ENCODE peak calls at places on chromosomes 6 and 20, in nine cellular contexts. One of them, this sample, is unnamed.

GRCh38 chr6:157898169-157898568 is 75.1 kb downstream of the SNX9 start:
- DNase-seq in endodermal cell: no peak
- DNase-seq in Panc1: no peak
- DNase-seq in adipocyte: no peak
- DNase-seq in transverse colon: no peak
- DNase-seq in neuronal stem cell: no peak
- DNase-seq in cardiac muscle cell: no peak
- DNase-seq in CD8-positive, alpha-beta memory T cell: peak; percentile 54
- DNase-seq in SK-N-SH: no peak
- DNase-seq in this sample: no peak

GRCh38 chr20:1313236-1313964 is 15.5 kb downstream of the SDCBP2 start:
- DNase-seq in Panc1: peak; percentile 35
- DNase-seq in SK-N-SH: peak; percentile 93
- DNase-seq in CD8-positive, alpha-beta memory T cell: peak; percentile 63
- DNase-seq in endodermal cell: peak; percentile 91
- DNase-seq in transverse colon: peak; percentile 73
- DNase-seq in adipocyte: peak; percentile 93
- DNase-seq in cardiac muscle cell: peak; percentile 83
- DNase-seq in neuronal stem cell: peak; percentile 81
- DNase-seq in this sample: no peak

GRCh38 chr20:2103454-2104153 is 2.0 kb downstream of the STK35 start:
- DNase-seq in SK-N-SH: peak; percentile 44
- DNase-seq in transverse colon: no peak
- DNase-seq in neuronal stem cell: no peak
- DNase-seq in endodermal cell: no peak
- DNase-seq in adipocyte: peak; percentile 45
- DNase-seq in CD8-positive, alpha-beta memory T cell: no peak
- DNase-seq in Panc1: no peak
- DNase-seq in cardiac muscle cell: peak; percentile 22
- DNase-seq in this sample: no peak

GRCh38 chr6:3885262-3886036 is 36.3 kb downstream of the FAM50B start:
- DNase-seq in cardiac muscle cell: peak; percentile 33
- DNase-seq in neuronal stem cell: no peak
- DNase-seq in endodermal cell: peak; percentile 78
- DNase-seq in transverse colon: no peak
- DNase-seq in CD8-positive, alpha-beta memory T cell: no peak
- DNase-seq in SK-N-SH: no peak
- DNase-seq in adipocyte: no peak
- DNase-seq in Panc1: no peak
- DNase-seq in this sample: no peak

GRCh38 chr6:148455674-148456559 is 113.3 kb downstream of the SASH1 start:
- DNase-seq in Panc1: no peak
- DNase-seq in endodermal cell: peak; percentile 38
- DNase-seq in SK-N-SH: no peak
- DNase-seq in cardiac muscle cell: no peak
- DNase-seq in adipocyte: no peak
- DNase-seq in CD8-positive, alpha-beta memory T cell: no peak
- DNase-seq in neuronal stem cell: no peak
- DNase-seq in transverse colon: no peak
- DNase-seq in this sample: no peak

GRCh38 chr6:93962566-93962965 is 543.2 kb upstream of the EPHA7 start:
- DNase-seq in transverse colon: no peak
- DNase-seq in cardiac muscle cell: no peak
- DNase-seq in CD8-positive, alpha-beta memory T cell: no peak
- DNase-seq in endodermal cell: peak; percentile 51
- DNase-seq in Panc1: no peak
- DNase-seq in neuronal stem cell: no peak
- DNase-seq in SK-N-SH: no peak
- DNase-seq in adipocyte: no peak
- DNase-seq in this sample: no peak

GRCh38 chr6:44388135-44388487 is 605 bp downstream of the CDC5L start:
- DNase-seq in endodermal cell: no peak
- DNase-seq in neuronal stem cell: no peak
- DNase-seq in transverse colon: peak; percentile 13
- DNase-seq in adipocyte: no peak
- DNase-seq in SK-N-SH: peak; percentile 36
- DNase-seq in CD8-positive, alpha-beta memory T cell: no peak
- DNase-seq in Panc1: no peak
- DNase-seq in cardiac muscle cell: no peak
- DNase-seq in this sample: no peak

GRCh38 chr20:692044-692443 is 16.4 kb upstream of the SCRT2 start:
- DNase-seq in neuronal stem cell: no peak
- DNase-seq in transverse colon: no peak
- DNase-seq in adipocyte: no peak
- DNase-seq in Panc1: no peak
- DNase-seq in cardiac muscle cell: no peak
- DNase-seq in SK-N-SH: no peak
- DNase-seq in endodermal cell: no peak
- DNase-seq in CD8-positive, alpha-beta memory T cell: no peak
- DNase-seq in this sample: peak; percentile 4

GRCh38 chr6:16717275-16717942 is 43.9 kb downstream of the ATXN1 start:
- DNase-seq in adipocyte: no peak
- DNase-seq in transverse colon: no peak
- DNase-seq in CD8-positive, alpha-beta memory T cell: no peak
- DNase-seq in SK-N-SH: no peak
- DNase-seq in Panc1: no peak
- DNase-seq in neuronal stem cell: no peak
- DNase-seq in cardiac muscle cell: no peak
- DNase-seq in endodermal cell: no peak
- DNase-seq in this sample: no peak

GRCh38 chr6:116015983-116016382 is 44.7 kb downstream of the FRK start:
- DNase-seq in cardiac muscle cell: no peak
- DNase-seq in transverse colon: peak; percentile 46
- DNase-seq in neuronal stem cell: no peak
- DNase-seq in adipocyte: no peak
- DNase-seq in endodermal cell: no peak
- DNase-seq in SK-N-SH: no peak
- DNase-seq in CD8-positive, alpha-beta memory T cell: no peak
- DNase-seq in Panc1: no peak
- DNase-seq in this sample: no peak

GRCh38 chr6:6105472-6106036 is 98.8 kb upstream of the NRN1 start:
- DNase-seq in neuronal stem cell: no peak
- DNase-seq in endodermal cell: peak; percentile 84
- DNase-seq in CD8-positive, alpha-beta memory T cell: no peak
- DNase-seq in adipocyte: no peak
- DNase-seq in SK-N-SH: no peak
- DNase-seq in cardiac muscle cell: no peak
- DNase-seq in transverse colon: no peak
- DNase-seq in Panc1: peak; percentile 2
- DNase-seq in this sample: no peak

GRCh38 chr20:60402209-60403058 is 444.2 kb downstream of the CDH26 start:
- DNase-seq in SK-N-SH: no peak
- DNase-seq in neuronal stem cell: no peak
- DNase-seq in CD8-positive, alpha-beta memory T cell: no peak
- DNase-seq in cardiac muscle cell: no peak
- DNase-seq in transverse colon: no peak
- DNase-seq in adipocyte: no peak
- DNase-seq in endodermal cell: no peak
- DNase-seq in Panc1: no peak
- DNase-seq in this sample: no peak
- H3K9me3 ChIP-seq in SK-N-SH: no peaks in the 10 kb centered on the region
- H3K9me3 ChIP-seq in neuronal stem cell: peaks cover 4% of the 10 kb centered on the region
- H3K9me3 ChIP-seq in CD8-positive, alpha-beta memory T cell: no peaks in the 10 kb centered on the region
- H3K9me3 ChIP-seq in cardiac muscle cell: no peaks in the 10 kb centered on the region
- H3K9me3 ChIP-seq in transverse colon: no peaks in the 10 kb centered on the region
- H3K9me3 ChIP-seq in adipocyte: peaks cover 7% of the 10 kb centered on the region
- H3K9me3 ChIP-seq in endodermal cell: peaks cover 11% of the 10 kb centered on the region
- H3K9me3 ChIP-seq in Panc1: no peaks in the 10 kb centered on the region
- H3K9me3 ChIP-seq in this sample: no peaks in the 10 kb centered on the region

DNA sequence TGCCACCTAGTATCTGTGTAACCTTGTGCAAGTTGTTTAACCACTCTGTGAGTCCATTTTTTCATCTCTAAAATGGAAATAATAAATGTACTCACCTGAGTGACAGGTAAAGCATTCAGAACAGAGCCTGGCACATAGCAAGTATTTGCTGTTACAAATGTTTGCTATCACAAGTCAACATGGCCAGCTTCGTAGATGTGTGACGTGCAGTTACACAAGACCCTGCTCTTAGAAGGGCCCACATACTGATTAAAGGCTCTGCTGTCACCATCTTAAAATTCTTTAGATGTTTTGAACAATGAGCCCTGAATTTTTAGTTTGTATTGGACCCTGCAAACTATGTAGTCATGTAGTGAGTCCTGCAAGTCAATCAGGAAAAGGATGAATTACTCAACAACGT is 40.4 kb upstream of the KIAA1586 start:
- DNase-seq in SK-N-SH: no peak
- DNase-seq in neuronal stem cell: no peak
- DNase-seq in endodermal cell: no peak
- DNase-seq in CD8-positive, alpha-beta memory T cell: no peak
- DNase-seq in adipocyte: no peak
- DNase-seq in cardiac muscle cell: no peak
- DNase-seq in transverse colon: no peak
- DNase-seq in Panc1: no peak
- DNase-seq in this sample: no peak
- H3K9me3 ChIP-seq in SK-N-SH: no peaks in the 10 kb centered on the region
- H3K9me3 ChIP-seq in neuronal stem cell: no peaks in the 10 kb centered on the region
- H3K9me3 ChIP-seq in endodermal cell: no peaks in the 10 kb centered on the region
- H3K9me3 ChIP-seq in CD8-positive, alpha-beta memory T cell: no peaks in the 10 kb centered on the region
- H3K9me3 ChIP-seq in adipocyte: no peaks in the 10 kb centered on the region
- H3K9me3 ChIP-seq in cardiac muscle cell: no peaks in the 10 kb centered on the region
- H3K9me3 ChIP-seq in transverse colon: no peaks in the 10 kb centered on the region
- H3K9me3 ChIP-seq in Panc1: no peaks in the 10 kb centered on the region
- H3K9me3 ChIP-seq in this sample: no peaks in the 10 kb centered on the region

DNA sequence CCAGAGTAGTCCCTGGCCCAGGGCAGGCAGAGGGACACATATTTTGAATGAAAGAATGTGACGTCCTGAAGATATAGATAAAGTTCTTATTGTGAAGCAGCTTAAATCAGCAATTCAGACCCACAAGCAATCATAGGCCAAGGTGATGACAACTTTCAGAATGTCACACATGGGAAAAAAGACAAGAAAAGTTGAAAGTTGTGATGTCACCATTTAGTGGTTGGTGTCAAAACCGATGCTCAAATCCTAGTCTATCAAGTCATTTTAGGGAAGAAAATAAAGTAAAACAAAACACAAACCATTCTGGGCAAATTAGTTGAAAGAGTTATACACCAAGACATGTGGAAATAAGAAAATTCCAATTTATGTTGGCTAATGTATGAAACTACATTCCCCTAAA is 710.8 kb downstream of the DOK5 start:
- DNase-seq in CD8-positive, alpha-beta memory T cell: no peak
- DNase-seq in transverse colon: no peak
- DNase-seq in neuronal stem cell: no peak
- DNase-seq in Panc1: no peak
- DNase-seq in adipocyte: no peak
- DNase-seq in cardiac muscle cell: no peak
- DNase-seq in endodermal cell: no peak
- DNase-seq in SK-N-SH: no peak
- DNase-seq in this sample: no peak
- H3K9me3 ChIP-seq in CD8-positive, alpha-beta memory T cell: no peaks in the 10 kb centered on the region
- H3K9me3 ChIP-seq in transverse colon: no peaks in the 10 kb centered on the region
- H3K9me3 ChIP-seq in neuronal stem cell: no peaks in the 10 kb centered on the region
- H3K9me3 ChIP-seq in Panc1: no peaks in the 10 kb centered on the region
- H3K9me3 ChIP-seq in adipocyte: peaks cover under 1% of the 10 kb centered on the region
- H3K9me3 ChIP-seq in cardiac muscle cell: no peaks in the 10 kb centered on the region
- H3K9me3 ChIP-seq in endodermal cell: peaks cover 24% of the 10 kb centered on the region
- H3K9me3 ChIP-seq in SK-N-SH: no peaks in the 10 kb centered on the region
- H3K9me3 ChIP-seq in this sample: no peaks in the 10 kb centered on the region

GRCh38 chr20:24582373-24583168 is 113.1 kb downstream of the SYNDIG1 start:
- DNase-seq in CD8-positive, alpha-beta memory T cell: no peak
- DNase-seq in endodermal cell: no peak
- DNase-seq in SK-N-SH: no peak
- DNase-seq in adipocyte: no peak
- DNase-seq in cardiac muscle cell: no peak
- DNase-seq in Panc1: no peak
- DNase-seq in transverse colon: no peak
- DNase-seq in neuronal stem cell: no peak
- DNase-seq in this sample: no peak

GRCh38 chr20:24584078-24584477 is 114.6 kb downstream of the SYNDIG1 start:
- DNase-seq in Panc1: no peak
- DNase-seq in neuronal stem cell: no peak
- DNase-seq in transverse colon: no peak
- DNase-seq in endodermal cell: no peak
- DNase-seq in SK-N-SH: no peak
- DNase-seq in adipocyte: no peak
- DNase-seq in CD8-positive, alpha-beta memory T cell: no peak
- DNase-seq in cardiac muscle cell: no peak
- DNase-seq in this sample: no peak

GRCh38 chr20:24581443-24582170 is 112.2 kb downstream of the SYNDIG1 start:
- DNase-seq in adipocyte: no peak
- DNase-seq in cardiac muscle cell: no peak
- DNase-seq in neuronal stem cell: no peak
- DNase-seq in Panc1: no peak
- DNase-seq in transverse colon: no peak
- DNase-seq in endodermal cell: no peak
- DNase-seq in SK-N-SH: no peak
- DNase-seq in CD8-positive, alpha-beta memory T cell: no peak
- DNase-seq in this sample: no peak

GRCh38 chr20:24584538-24585356 is 115.3 kb downstream of the SYNDIG1 start:
- DNase-seq in adipocyte: peak; percentile 13
- DNase-seq in SK-N-SH: no peak
- DNase-seq in Panc1: no peak
- DNase-seq in CD8-positive, alpha-beta memory T cell: no peak
- DNase-seq in neuronal stem cell: no peak
- DNase-seq in cardiac muscle cell: no peak
- DNase-seq in transverse colon: no peak
- DNase-seq in endodermal cell: no peak
- DNase-seq in this sample: no peak

GRCh38 chr20:24583169-24583792 is 113.9 kb downstream of the SYNDIG1 start:
- DNase-seq in endodermal cell: no peak
- DNase-seq in CD8-positive, alpha-beta memory T cell: no peak
- DNase-seq in neuronal stem cell: no peak
- DNase-seq in adipocyte: no peak
- DNase-seq in cardiac muscle cell: no peak
- DNase-seq in transverse colon: no peak
- DNase-seq in Panc1: no peak
- DNase-seq in SK-N-SH: no peak
- DNase-seq in this sample: no peak
- H3K9me3 ChIP-seq in endodermal cell: no peaks in the 10 kb centered on the region
- H3K9me3 ChIP-seq in CD8-positive, alpha-beta memory T cell: no peaks in the 10 kb centered on the region
- H3K9me3 ChIP-seq in neuronal stem cell: peaks cover 3% of the 10 kb centered on the region
- H3K9me3 ChIP-seq in adipocyte: no peaks in the 10 kb centered on the region
- H3K9me3 ChIP-seq in cardiac muscle cell: no peaks in the 10 kb centered on the region
- H3K9me3 ChIP-seq in transverse colon: no peaks in the 10 kb centered on the region
- H3K9me3 ChIP-seq in Panc1: no peaks in the 10 kb centered on the region
- H3K9me3 ChIP-seq in SK-N-SH: no peaks in the 10 kb centered on the region
- H3K9me3 ChIP-seq in this sample: no peaks in the 10 kb centered on the region

GRCh38 chr20:40532103-40532502 is 156.9 kb downstream of the MAFB start:
- DNase-seq in CD8-positive, alpha-beta memory T cell: no peak
- DNase-seq in SK-N-SH: no peak
- DNase-seq in Panc1: no peak
- DNase-seq in adipocyte: no peak
- DNase-seq in cardiac muscle cell: no peak
- DNase-seq in endodermal cell: peak; percentile 82
- DNase-seq in transverse colon: no peak
- DNase-seq in neuronal stem cell: no peak
- DNase-seq in this sample: no peak
- H3K9me3 ChIP-seq in CD8-positive, alpha-beta memory T cell: no peaks in the 10 kb centered on the region
- H3K9me3 ChIP-seq in SK-N-SH: peaks cover 7% of the 10 kb centered on the region
- H3K9me3 ChIP-seq in Panc1: no peaks in the 10 kb centered on the region
- H3K9me3 ChIP-seq in adipocyte: peaks cover 21% of the 10 kb centered on the region
- H3K9me3 ChIP-seq in cardiac muscle cell: no peaks in the 10 kb centered on the region
- H3K9me3 ChIP-seq in endodermal cell: peaks cover 11% of the 10 kb centered on the region
- H3K9me3 ChIP-seq in transverse colon: peaks cover 13% of the 10 kb centered on the region
- H3K9me3 ChIP-seq in neuronal stem cell: no peaks in the 10 kb centered on the region
- H3K9me3 ChIP-seq in this sample: peaks cover 13% of the 10 kb centered on the region

GRCh38 chr20:18331694-18332093 is 43.4 kb downstream of the ZNF133 start:
- DNase-seq in CD8-positive, alpha-beta memory T cell: no peak
- DNase-seq in SK-N-SH: no peak
- DNase-seq in adipocyte: no peak
- DNase-seq in Panc1: no peak
- DNase-seq in cardiac muscle cell: no peak
- DNase-seq in endodermal cell: no peak
- DNase-seq in transverse colon: no peak
- DNase-seq in neuronal stem cell: no peak
- DNase-seq in this sample: no peak
- H3K9me3 ChIP-seq in CD8-positive, alpha-beta memory T cell: no peaks in the 10 kb centered on the region
- H3K9me3 ChIP-seq in SK-N-SH: peaks cover 27% of the 10 kb centered on the region
- H3K9me3 ChIP-seq in adipocyte: peaks cover 41% of the 10 kb centered on the region
- H3K9me3 ChIP-seq in Panc1: peaks cover 17% of the 10 kb centered on the region
- H3K9me3 ChIP-seq in cardiac muscle cell: no peaks in the 10 kb centered on the region
- H3K9me3 ChIP-seq in endodermal cell: peaks cover 54% of the 10 kb centered on the region
- H3K9me3 ChIP-seq in transverse colon: peaks cover 30% of the 10 kb centered on the region
- H3K9me3 ChIP-seq in neuronal stem cell: peaks cover 2% of the 10 kb centered on the region
- H3K9me3 ChIP-seq in this sample: peaks cover 26% of the 10 kb centered on the region